ENCODE peak calls at places on chromosomes 3 and 15, in eight cellular contexts. M is stimulated activated CD4-positive, alpha-beta T cell treated with anti-CD3 and anti-CD28 coated beads, Interleukin-1b, Interleukin-23, amount 100 ng/mL, for 48 hours; R is lower leg skin; G is transverse colon; X is AG20443; C is heart left ventricle; F is DMS 273 treated with DMSO at 0.1 percent for 48 hours; O is HFFc6. S is an unnamed sample.

GRCh38 chr15:79365765-79366164 is 54.9 kb downstream of the TMED3 start:
- DNase-seq in R (no peak), G (no peak), M (no peak), F (no peak), C (no peak), X (no peak), O (no peak), S (no peak)

GRCh38 chr15:89845305-89845893 is 30.7 kb upstream of the ANPEP start:
- DNase-seq in C (no peak), F (no peak), X (peak), R (no peak), O (peak), M (no peak), G (no peak), S (no peak)

GRCh38 chr3:182182531-182182968 is 470.8 kb downstream of the SOX2 start:
- DNase-seq in R (no peak), G (no peak), C (no peak), M (no peak), F (no peak), O (no peak), X (no peak), S (no peak)

GRCh38 chr3:175386630-175387029 is 527.5 kb downstream of the NAALADL2 start:
- DNase-seq in M (no peak), O (peak), F (no peak), G (no peak), R (no peak), X (peak), C (no peak), S (no peak)

GRCh38 chr15:64430000-64430735 is 30.2 kb upstream of the ZNF609 start:
- DNase-seq in G (peak), R (no peak), F (peak), X (peak), O (peak), M (peak), C (peak), S (peak)

GRCh38 chr15:63492541-63493077 is 11.8 kb upstream of the USP3 start:
- DNase-seq in M (no peak), O (no peak), G (no peak), C (no peak), R (peak), X (peak), F (no peak), S (no peak)

GRCh38 chr3:119187266-119187665 is 13.9 kb downstream of the UPK1B start:
- DNase-seq in O (no peak), X (no peak), R (no peak), M (no peak), C (no peak), G (no peak), F (no peak), S (no peak)

GRCh38 chr15:58605931-58606330 is 143.6 kb downstream of the ADAM10 start:
- DNase-seq in F (no peak), M (no peak), C (no peak), O (no peak), X (no peak), R (no peak), G (no peak), S (no peak)

GRCh38 chr3:66017084-66017990 is 21.4 kb downstream of the MAGI1 start:
- DNase-seq in F (no peak), C (no peak), R (no peak), O (no peak), X (no peak), G (no peak), M (no peak), S (no peak)

GRCh38 chr15:84604804-84605203 is 4.0 kb downstream of the ZSCAN2 start:
- DNase-seq in O (no peak), F (no peak), G (no peak), C (no peak), M (peak), R (no peak), X (no peak), S (peak)

GRCh38 chr15:101439920-101440319 is 49.6 kb downstream of the PCSK6 start:
- DNase-seq in R (peak), X (peak), G (no peak), O (peak), M (no peak), F (no peak), C (no peak), S (no peak)

GRCh38 chr3:138081371-138082084 is 33.9 kb downstream of the DZIP1L start:
- DNase-seq in G (no peak), R (no peak), F (no peak), M (no peak), C (no peak), X (peak), O (peak), S (no peak)

GRCh38 chr15:87365221-87365620 is 891.3 kb downstream of the NTRK3 start:
- DNase-seq in F (no peak), R (no peak), O (peak), X (peak), M (no peak), C (no peak), G (no peak), S (no peak)

GRCh38 chr3:52771334-52771681 is 568 bp upstream of the NEK4 start:
- DNase-seq in F (no peak), M (no peak), G (no peak), C (no peak), R (no peak), X (no peak), O (no peak), S (no peak)

GRCh38 chr3:160649596-160649995 is 27.4 kb upstream of the ARL14 start:
- DNase-seq in G (no peak), M (no peak), R (no peak), O (no peak), F (no peak), X (no peak), C (no peak), S (no peak)

GRCh38 chr3:14222457-14222856 is 43.8 kb downstream of the LSM3 start:
- DNase-seq in O (no peak), C (no peak), G (no peak), R (no peak), M (no peak), X (no peak), F (no peak), S (no peak)

GRCh38 chr15:84714816-84715215 is 1.1 kb downstream of the SEC11A start:
- DNase-seq in X (no peak), M (no peak), C (no peak), F (no peak), G (no peak), R (no peak), O (no peak), S (no peak)

GRCh38 chr3:168090306-168091085 is 5.2 kb downstream of the GOLIM4 start:
- DNase-seq in X (no peak), G (no peak), O (peak), M (no peak), F (no peak), R (no peak), C (no peak), S (no peak)

GRCh38 chr15:85124173-85124572 is 142.5 kb downstream of the PDE8A start:
- DNase-seq in R (no peak), C (no peak), F (no peak), M (no peak), G (no peak), X (no peak), O (no peak), S (no peak)

GRCh38 chr15:79067434-79067833 is 23.1 kb downstream of the RASGRF1 start:
- DNase-seq in C (no peak), X (no peak), G (peak), O (no peak), F (peak), R (no peak), M (no peak), S (no peak)

GRCh38 chr3:46271209-46271608 is 28.9 kb downstream of the CCR3 start:
- DNase-seq in M (no peak), R (no peak), O (no peak), G (no peak), C (no peak), F (no peak), X (no peak), S (no peak)

GRCh38 chr3:43215138-43215537 is 71.2 kb upstream of the SNRK start:
- DNase-seq in F (no peak), M (no peak), O (no peak), G (no peak), R (no peak), X (no peak), C (no peak), S (no peak)

GRCh38 chr15:48966595-48967301 is 3.0 kb upstream of the SHC4 start:
- DNase-seq in C (no peak), F (no peak), G (no peak), M (peak), O (peak), X (peak), R (no peak), S (peak)

GRCh38 chr3:79767953-79768282 is at the start of gene ROBO1:
- DNase-seq in R (no peak), M (no peak), G (no peak), F (no peak), X (no peak), C (no peak), O (no peak), S (no peak)